ENCODE peak calls at places on chromosomes 2 and 18, in nine cellular contexts. F is psoas muscle, T is cardiac fibroblast, Y is B cell, S is endothelial cell, B is omental fat pad, J is AG09319, X is tibial nerve, L is stomach. U is an unnamed sample.

GRCh38 chr18:31105733-31106132 is 3.5 kb upstream of the DSC2 start:
- DNase-seq in Y (no peak), T (no peak), X (no peak), F (no peak), B (no peak), S (no peak), L (no peak), J (no peak), U (no peak)

GRCh38 chr18:63829886-63830285 is 54.7 kb downstream of the SERPINB7 start:
- DNase-seq in L (no peak), X (no peak), S (no peak), Y (no peak), T (no peak), F (no peak), J (no peak), B (no peak), U (no peak)

GRCh38 chr2:152542995-152543481 is 174.2 kb downstream of the PRPF40A start:
- DNase-seq in T (peak; percentile 96), J (peak; percentile 62), S (peak; percentile 47), X (no peak), Y (no peak), L (no peak), B (no peak), F (no peak), U (peak; percentile 56)

GRCh38 chr18:10164241-10165160 is 250.7 kb downstream of the VAPA start:
- DNase-seq in B (no peak), X (no peak), L (no peak), Y (no peak), J (no peak), T (no peak), F (no peak), S (no peak), U (no peak)

GRCh38 chr2:68352651-68353386 is 12.3 kb upstream of the PLEK start:
- DNase-seq in X (no peak), F (no peak), S (no peak), L (no peak), B (no peak), T (peak; percentile 50), J (no peak), Y (no peak), U (no peak)

GRCh38 chr2:109351164-109351756 is 222.3 kb downstream of the SH3RF3 start:
- DNase-seq in B (no peak), T (peak; percentile 74), J (peak; percentile 40), L (peak; percentile 82), Y (peak; percentile 27), S (no peak), X (no peak), F (peak; percentile 93), U (no peak)

GRCh38 chr18:47036298-47036874 is 965 bp upstream of the ELOA2 start:
- DNase-seq in L (no peak), J (no peak), B (no peak), X (no peak), S (peak; percentile 59), T (peak; percentile 48), F (no peak), Y (no peak), U (no peak)

GRCh38 chr2:169823996-169824372 is 721 bp downstream of the METTL5 start:
- DNase-seq in T (no peak), S (no peak), Y (no peak), L (no peak), X (no peak), B (no peak), J (no peak), F (no peak), U (no peak)

GRCh38 chr2:225041871-225042799 is at the start of gene DOCK10:
- DNase-seq in L (peak; percentile 40), Y (peak; percentile 55), X (no peak), T (peak; percentile 68), F (peak; percentile 59), S (peak; percentile 45), J (no peak), B (no peak), U (no peak)

GRCh38 chr2:29522951-29523669 is 398.3 kb downstream of the ALK start:
- DNase-seq in F (no peak), S (no peak), T (peak; percentile 74), X (no peak), B (no peak), L (no peak), J (no peak), Y (no peak), U (no peak)

GRCh38 chr2:72139871-72140620 is 7.6 kb downstream of the CYP26B1 start:
- DNase-seq in X (no peak), J (no peak), T (no peak), B (peak; percentile 2), F (no peak), S (no peak), Y (no peak), L (peak; percentile 2), U (no peak)

DNA sequence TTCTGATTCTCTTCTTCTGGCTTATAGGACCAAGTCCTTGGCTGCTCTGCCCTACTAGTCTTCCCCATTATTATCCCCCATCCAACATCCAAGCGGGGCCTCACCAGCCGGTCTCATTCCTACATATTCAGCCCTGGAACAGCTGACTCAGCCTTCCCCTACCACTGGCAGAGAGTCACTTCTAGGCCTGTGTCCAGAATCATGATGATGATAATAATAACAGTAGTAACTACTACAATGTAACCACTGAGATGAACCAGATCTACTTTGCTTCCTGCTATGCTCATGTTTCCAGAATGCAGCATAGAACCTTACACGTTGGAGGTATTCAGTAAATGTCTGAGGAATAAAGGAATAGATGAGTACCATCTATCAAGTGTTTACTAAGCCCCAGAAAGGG is 295.2 kb downstream of the SRBD1 start:
- DNase-seq in J (peak; percentile 45), X (no peak), T (peak; percentile 90), S (no peak), Y (no peak), F (no peak), B (no peak), L (no peak), U (no peak)
- TF ChIP-seq CTCF in J (no peak), X (no peak), T (no peak), S (no peak), Y (no peak), F (no peak), B (no peak), L (no peak), U (no peak)

GRCh38 chr2:213678437-213679218 is 394.4 kb downstream of the SPAG16 start:
- DNase-seq in J (no peak), B (no peak), S (peak; percentile 5), T (no peak), L (no peak), Y (no peak), X (no peak), F (no peak), U (no peak)

GRCh38 chr2:213682276-213682675 is 398.0 kb downstream of the SPAG16 start:
- DNase-seq in Y (no peak), F (no peak), X (no peak), J (no peak), B (no peak), S (no peak), T (no peak), L (no peak), U (no peak)

GRCh38 chr2:213679894-213680293 is 395.6 kb downstream of the SPAG16 start:
- DNase-seq in Y (no peak), F (no peak), T (no peak), S (no peak), X (no peak), J (no peak), B (no peak), L (no peak), U (no peak)
- TF ChIP-seq CTCF in Y (no peak), F (no peak), T (no peak), S (no peak), X (no peak), J (no peak), B (no peak), L (no peak), U (no peak)

DNA sequence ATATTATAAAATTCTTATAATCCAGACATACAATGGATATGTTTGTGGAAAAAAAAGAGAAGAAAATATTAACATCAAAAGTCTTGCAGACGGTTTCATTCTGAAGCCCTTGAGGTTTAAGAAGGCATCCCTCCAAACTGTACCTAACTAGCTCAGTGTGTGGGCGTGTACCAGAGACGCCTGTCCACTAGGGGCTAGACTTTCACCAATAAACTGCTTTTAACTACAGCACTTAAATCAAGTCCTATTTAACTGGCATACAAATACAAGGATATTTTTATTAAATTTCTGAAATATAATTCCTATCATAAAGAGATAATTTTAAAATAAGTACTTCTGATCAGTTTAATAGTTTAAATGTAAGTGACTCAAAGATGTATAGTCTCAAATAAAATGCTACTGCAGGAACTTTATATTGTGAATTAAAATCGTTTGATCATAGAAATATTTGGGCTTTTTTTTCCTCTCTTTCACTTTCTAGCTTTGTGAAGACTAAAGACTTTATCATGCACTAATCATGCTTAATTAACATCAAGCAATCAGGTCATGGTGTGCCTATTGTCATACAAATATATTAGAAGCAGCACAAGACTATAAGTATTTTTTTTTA is 437.7 kb downstream of the SATB2 start:
- DNase-seq in F (no peak), Y (no peak), L (no peak), J (peak; percentile 41), X (peak; percentile 5), T (peak; percentile 57), S (peak; percentile 26), B (no peak), U (no peak)
- TF ChIP-seq CTCF in F (peak; percentile 19), Y (no peak), L (no peak), J (peak; percentile 89), X (no peak), T (peak; percentile 55), S (peak; percentile 63), B (no peak), U (peak; percentile 59)

GRCh38 chr2:230068658-230069080 is at the start of gene SLC16A14:
- DNase-seq in X (peak; percentile 16), S (peak; percentile 5), T (peak; percentile 62), L (no peak), J (no peak), B (no peak), Y (peak; percentile 41), F (no peak), U (no peak)
- TF ChIP-seq CTCF in X (no peak), S (no peak), T (peak; percentile 26), L (no peak), J (peak; percentile 30), B (no peak), Y (no peak), F (no peak), U (peak; percentile 47)

GRCh38 chr2:238173692-238174091 is 14.9 kb downstream of the ERFE start:
- DNase-seq in F (no peak), S (no peak), B (no peak), T (no peak), X (no peak), Y (no peak), J (no peak), L (no peak), U (no peak)
- TF ChIP-seq CTCF in F (no peak), S (no peak), B (no peak), T (peak; percentile 9), X (no peak), Y (no peak), J (no peak), L (no peak), U (no peak)

DNA sequence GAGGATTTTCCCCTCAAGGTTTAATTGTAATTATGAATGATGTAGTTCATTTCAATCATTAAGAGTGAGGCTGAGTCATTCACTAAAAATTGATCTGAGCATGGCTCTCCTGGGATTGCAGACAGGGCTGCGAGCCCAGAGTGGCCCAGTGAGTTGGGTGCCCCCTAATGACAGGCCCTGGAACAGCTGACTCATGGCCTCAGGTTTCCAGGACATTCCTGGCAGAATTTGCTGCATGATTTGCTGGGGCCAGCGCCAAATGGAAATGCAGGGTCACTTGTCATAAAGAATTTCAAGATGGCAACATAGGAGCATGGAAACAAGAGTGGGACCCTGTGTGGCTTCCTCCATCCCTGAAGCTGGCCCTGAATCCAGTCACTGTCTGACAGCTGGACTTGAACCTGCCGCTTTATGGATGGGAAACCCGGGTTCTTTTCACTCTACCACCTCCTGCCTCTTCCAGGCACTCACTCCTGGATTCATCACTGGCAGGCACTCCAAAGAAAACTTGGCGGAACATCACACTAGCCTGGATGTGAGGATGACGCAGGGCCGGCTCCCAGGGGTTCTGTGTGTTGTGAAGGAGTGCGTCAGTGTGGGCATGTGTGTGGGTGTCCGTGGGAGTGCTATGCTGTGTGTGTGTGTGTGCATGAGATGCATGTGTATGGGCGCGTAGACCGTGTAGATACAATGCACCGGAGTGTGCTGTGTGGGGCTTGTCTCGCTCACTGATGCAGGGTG is 15.2 kb downstream of the OTOF start:
- DNase-seq in F (peak; percentile 80), Y (no peak), X (peak; percentile 64), S (peak; percentile 73), J (peak; percentile 23), B (no peak), L (peak; percentile 56), T (peak; percentile 77), U (no peak)
- TF ChIP-seq CTCF in F (peak; percentile 52), Y (no peak), X (peak; percentile 27), S (peak; percentile 54), J (peak; percentile 44), B (no peak), L (no peak), T (peak; percentile 79), U (peak; percentile 27)